ENCODE peak calls at places on chromosome 3, in five cellular contexts. One of them, this sample, is unnamed.

GRCh38 chr3:196193738-196194541 is 17.3 kb downstream of the ZDHHC19 start:
- ATAC-seq in HepG2: peak; percentile 4
- ATAC-seq in GM12878: no peak
- ATAC-seq in upper lobe of left lung: peak; percentile 57
- ATAC-seq in K562: peak; percentile 43
- ATAC-seq in this sample: peak; percentile 30

GRCh38 chr3:190229632-190230424 is 92.4 kb downstream of the CLDN1 start:
- ATAC-seq in HepG2: no peak
- ATAC-seq in GM12878: peak; percentile 78
- ATAC-seq in upper lobe of left lung: no peak
- ATAC-seq in K562: no peak
- ATAC-seq in this sample: no peak

GRCh38 chr3:35664460-35664919 is 25.2 kb downstream of the ARPP21 start:
- ATAC-seq in HepG2: no peak
- ATAC-seq in GM12878: peak; percentile 74
- ATAC-seq in upper lobe of left lung: no peak
- ATAC-seq in K562: no peak
- ATAC-seq in this sample: peak; percentile 46

GRCh38 chr3:171347017-171347979 is 112.9 kb downstream of the TNIK start:
- ATAC-seq in HepG2: no peak
- ATAC-seq in GM12878: peak; percentile 84
- ATAC-seq in upper lobe of left lung: peak; percentile 49
- ATAC-seq in K562: peak; percentile 80
- ATAC-seq in this sample: no peak

GRCh38 chr3:49133226-49133951 is 539 bp upstream of the LAMB2 start:
- ATAC-seq in HepG2: peak; percentile 60
- ATAC-seq in GM12878: no peak
- ATAC-seq in upper lobe of left lung: peak; percentile 92
- ATAC-seq in K562: peak; percentile 89
- ATAC-seq in this sample: peak; percentile 89

GRCh38 chr3:45407634-45408033 is 19.3 kb downstream of the LARS2 start:
- ATAC-seq in HepG2: no peak
- ATAC-seq in GM12878: no peak
- ATAC-seq in upper lobe of left lung: no peak
- ATAC-seq in K562: no peak
- ATAC-seq in this sample: no peak

GRCh38 chr3:188513662-188514328 is 359.8 kb downstream of the LPP start:
- ATAC-seq in HepG2: no peak
- ATAC-seq in GM12878: no peak
- ATAC-seq in upper lobe of left lung: no peak
- ATAC-seq in K562: no peak
- ATAC-seq in this sample: no peak

GRCh38 chr3:185555948-185556347 is 3.6 kb upstream of the LIPH start:
- ATAC-seq in HepG2: no peak
- ATAC-seq in GM12878: no peak
- ATAC-seq in upper lobe of left lung: no peak
- ATAC-seq in K562: no peak
- ATAC-seq in this sample: no peak

GRCh38 chr3:131004603-131005002 is 22.0 kb downstream of the ASTE1 start:
- ATAC-seq in HepG2: no peak
- ATAC-seq in GM12878: no peak
- ATAC-seq in upper lobe of left lung: no peak
- ATAC-seq in K562: no peak
- ATAC-seq in this sample: no peak

GRCh38 chr3:58352624-58353023 is 19.9 kb downstream of the PXK start:
- ATAC-seq in HepG2: no peak
- ATAC-seq in GM12878: no peak
- ATAC-seq in upper lobe of left lung: no peak
- ATAC-seq in K562: no peak
- ATAC-seq in this sample: no peak

GRCh38 chr3:141830508-141830907 is 45.9 kb upstream of the ATP1B3 start:
- ATAC-seq in HepG2: no peak
- ATAC-seq in GM12878: no peak
- ATAC-seq in upper lobe of left lung: no peak
- ATAC-seq in K562: peak; percentile 18
- ATAC-seq in this sample: no peak

GRCh38 chr3:138186216-138186615 is 885 bp upstream of the ARMC8 start:
- ATAC-seq in HepG2: peak; percentile 16
- ATAC-seq in GM12878: no peak
- ATAC-seq in upper lobe of left lung: no peak
- ATAC-seq in K562: peak; percentile 42
- ATAC-seq in this sample: no peak

GRCh38 chr3:142624725-142625440 is 28.7 kb downstream of the PLS1 start:
- ATAC-seq in HepG2: no peak
- ATAC-seq in GM12878: no peak
- ATAC-seq in upper lobe of left lung: no peak
- ATAC-seq in K562: no peak
- ATAC-seq in this sample: no peak

GRCh38 chr3:87247086-87247781 is 20.1 kb downstream of the CHMP2B start:
- ATAC-seq in HepG2: no peak
- ATAC-seq in GM12878: no peak
- ATAC-seq in upper lobe of left lung: no peak
- ATAC-seq in K562: no peak
- ATAC-seq in this sample: no peak

GRCh38 chr3:110932515-110933095 is 139.0 kb upstream of the NECTIN3 start:
- ATAC-seq in HepG2: no peak
- ATAC-seq in GM12878: no peak
- ATAC-seq in upper lobe of left lung: no peak
- ATAC-seq in K562: no peak
- ATAC-seq in this sample: no peak

GRCh38 chr3:106728315-106728821 is 648.9 kb upstream of the CCDC54 start:
- ATAC-seq in HepG2: no peak
- ATAC-seq in GM12878: no peak
- ATAC-seq in upper lobe of left lung: no peak
- ATAC-seq in K562: no peak
- ATAC-seq in this sample: peak; percentile 79

GRCh38 chr3:30393079-30393478 is 213.3 kb upstream of the TGFBR2 start:
- ATAC-seq in HepG2: no peak
- ATAC-seq in GM12878: no peak
- ATAC-seq in upper lobe of left lung: peak; percentile 65
- ATAC-seq in K562: no peak
- ATAC-seq in this sample: no peak

GRCh38 chr3:108100906-108101305 is 10.1 kb upstream of the CD47 start:
- ATAC-seq in HepG2: no peak
- ATAC-seq in GM12878: peak; percentile 89
- ATAC-seq in upper lobe of left lung: no peak
- ATAC-seq in K562: no peak
- ATAC-seq in this sample: no peak

GRCh38 chr3:139721370-139721769 is 43.6 kb upstream of the NMNAT3 start:
- ATAC-seq in HepG2: no peak
- ATAC-seq in GM12878: no peak
- ATAC-seq in upper lobe of left lung: no peak
- ATAC-seq in K562: no peak
- ATAC-seq in this sample: no peak

GRCh38 chr3:195788711-195789581 is 22.8 kb downstream of the MUC4 start:
- ATAC-seq in HepG2: peak; percentile 66
- ATAC-seq in GM12878: no peak
- ATAC-seq in upper lobe of left lung: peak; percentile 30
- ATAC-seq in K562: peak; percentile 47
- ATAC-seq in this sample: no peak

GRCh38 chr3:126025862-126026261 is 56.9 kb downstream of the ROPN1B start:
- ATAC-seq in HepG2: no peak
- ATAC-seq in GM12878: no peak
- ATAC-seq in upper lobe of left lung: no peak
- ATAC-seq in K562: no peak
- ATAC-seq in this sample: no peak

GRCh38 chr3:53068176-53068575 is 22.3 kb upstream of the SFMBT1 start:
- ATAC-seq in HepG2: no peak
- ATAC-seq in GM12878: no peak
- ATAC-seq in upper lobe of left lung: no peak
- ATAC-seq in K562: no peak
- ATAC-seq in this sample: no peak

GRCh38 chr3:37944243-37944955 is 46.2 kb upstream of the VILL start:
- ATAC-seq in HepG2: no peak
- ATAC-seq in GM12878: no peak
- ATAC-seq in upper lobe of left lung: peak; percentile 49
- ATAC-seq in K562: no peak
- ATAC-seq in this sample: peak; percentile 38

GRCh38 chr3:16849240-16849639 is 35.5 kb upstream of the PLCL2 start:
- ATAC-seq in HepG2: no peak
- ATAC-seq in GM12878: peak; percentile 94
- ATAC-seq in upper lobe of left lung: no peak
- ATAC-seq in K562: no peak
- ATAC-seq in this sample: peak; percentile 52

GRCh38 chr3:177491301-177492031 is 294.2 kb upstream of the TBL1XR1 start:
- ATAC-seq in HepG2: no peak
- ATAC-seq in GM12878: no peak
- ATAC-seq in upper lobe of left lung: no peak
- ATAC-seq in K562: no peak
- ATAC-seq in this sample: peak; percentile 60

GRCh38 chr3:23459915-23460546 is 256.9 kb downstream of the UBE2E2 start:
- ATAC-seq in HepG2: no peak
- ATAC-seq in GM12878: no peak
- ATAC-seq in upper lobe of left lung: no peak
- ATAC-seq in K562: no peak
- ATAC-seq in this sample: no peak

GRCh38 chr3:31472479-31473390 is 60.0 kb upstream of the STT3B start:
- ATAC-seq in HepG2: no peak
- ATAC-seq in GM12878: no peak
- ATAC-seq in upper lobe of left lung: no peak
- ATAC-seq in K562: peak; percentile 36
- ATAC-seq in this sample: no peak

GRCh38 chr3:178195824-178196223 is 340.4 kb upstream of the KCNMB2 start:
- ATAC-seq in HepG2: no peak
- ATAC-seq in GM12878: no peak
- ATAC-seq in upper lobe of left lung: no peak
- ATAC-seq in K562: peak; percentile 91
- ATAC-seq in this sample: peak; percentile 63

GRCh38 chr3:148235566-148235965 is 462.1 kb upstream of the AGTR1 start:
- ATAC-seq in HepG2: no peak
- ATAC-seq in GM12878: no peak
- ATAC-seq in upper lobe of left lung: no peak
- ATAC-seq in K562: no peak
- ATAC-seq in this sample: no peak

GRCh38 chr3:117059054-117059989 is 349.7 kb downstream of the TUSC7 start:
- ATAC-seq in HepG2: no peak
- ATAC-seq in GM12878: no peak
- ATAC-seq in upper lobe of left lung: no peak
- ATAC-seq in K562: no peak
- ATAC-seq in this sample: no peak

GRCh38 chr3:1726741-1727140 is 371.9 kb upstream of the CNTN4 start:
- ATAC-seq in HepG2: no peak
- ATAC-seq in GM12878: no peak
- ATAC-seq in upper lobe of left lung: no peak
- ATAC-seq in K562: no peak
- ATAC-seq in this sample: no peak

GRCh38 chr3:157175678-157176077 is 15.7 kb upstream of the CCNL1 start:
- ATAC-seq in HepG2: peak; percentile 60
- ATAC-seq in GM12878: peak; percentile 61
- ATAC-seq in upper lobe of left lung: no peak
- ATAC-seq in K562: peak; percentile 62
- ATAC-seq in this sample: no peak

GRCh38 chr3:129123314-129124060 is 1.9 kb upstream of the RAB43 start:
- ATAC-seq in HepG2: peak; percentile 33
- ATAC-seq in GM12878: no peak
- ATAC-seq in upper lobe of left lung: no peak
- ATAC-seq in K562: no peak
- ATAC-seq in this sample: no peak

GRCh38 chr3:187368251-187368733 is at the start of gene RTP4:
- ATAC-seq in HepG2: peak; percentile 81
- ATAC-seq in GM12878: peak; percentile 92
- ATAC-seq in upper lobe of left lung: peak; percentile 58
- ATAC-seq in K562: no peak
- ATAC-seq in this sample: peak; percentile 57

GRCh38 chr3:73399106-73399505 is 225.6 kb downstream of the PDZRN3 start:
- ATAC-seq in HepG2: no peak
- ATAC-seq in GM12878: no peak
- ATAC-seq in upper lobe of left lung: no peak
- ATAC-seq in K562: no peak
- ATAC-seq in this sample: peak; percentile 66

GRCh38 chr3:68057637-68058320 is 403.4 kb upstream of the SUCLG2 start:
- ATAC-seq in HepG2: no peak
- ATAC-seq in GM12878: no peak
- ATAC-seq in upper lobe of left lung: no peak
- ATAC-seq in K562: no peak
- ATAC-seq in this sample: no peak

GRCh38 chr3:159941043-159941994 is 47.3 kb upstream of the IL12A start:
- ATAC-seq in HepG2: no peak
- ATAC-seq in GM12878: peak; percentile 86
- ATAC-seq in upper lobe of left lung: no peak
- ATAC-seq in K562: no peak
- ATAC-seq in this sample: no peak

GRCh38 chr3:13851091-13851849 is 28.6 kb downstream of the WNT7A start:
- ATAC-seq in HepG2: no peak
- ATAC-seq in GM12878: no peak
- ATAC-seq in upper lobe of left lung: no peak
- ATAC-seq in K562: no peak
- ATAC-seq in this sample: no peak
- H3K27me3 ChIP-seq in HepG2: peaks cover 1% of the 10 kb centered on the region
- H3K27me3 ChIP-seq in GM12878: no peaks in the 10 kb centered on the region
- H3K27me3 ChIP-seq in upper lobe of left lung: no peaks in the 10 kb centered on the region
- H3K27me3 ChIP-seq in K562: peaks cover 71% of the 10 kb centered on the region
- H3K27me3 ChIP-seq in this sample: peaks cover 60% of the 10 kb centered on the region

GRCh38 chr3:29381595-29381994 is 100.7 kb downstream of the RBMS3 start:
- ATAC-seq in HepG2: no peak
- ATAC-seq in GM12878: no peak
- ATAC-seq in upper lobe of left lung: no peak
- ATAC-seq in K562: no peak
- ATAC-seq in this sample: peak; percentile 65
- TF ChIP-seq POLR2AphosphoS5 in HepG2: no peak
- TF ChIP-seq POLR2AphosphoS5 in GM12878: no peak
- TF ChIP-seq POLR2AphosphoS5 in upper lobe of left lung: no peak
- TF ChIP-seq POLR2AphosphoS5 in K562: no peak
- TF ChIP-seq POLR2AphosphoS5 in this sample: no peak

GRCh38 chr3:9467451-9467850 is 70.0 kb downstream of the SETD5 start:
- ATAC-seq in HepG2: peak; percentile 17
- ATAC-seq in GM12878: no peak
- ATAC-seq in upper lobe of left lung: no peak
- ATAC-seq in K562: peak; percentile 23
- ATAC-seq in this sample: no peak

GRCh38 chr3:9469953-9470352 is 72.5 kb downstream of the SETD5 start:
- ATAC-seq in HepG2: no peak
- ATAC-seq in GM12878: no peak
- ATAC-seq in upper lobe of left lung: no peak
- ATAC-seq in K562: peak; percentile 13
- ATAC-seq in this sample: no peak

GRCh38 chr3:9473496-9473895 is 76.1 kb downstream of the SETD5 start:
- ATAC-seq in HepG2: no peak
- ATAC-seq in GM12878: no peak
- ATAC-seq in upper lobe of left lung: no peak
- ATAC-seq in K562: no peak
- ATAC-seq in this sample: no peak

GRCh38 chr3:9468460-9468859 is 71.0 kb downstream of the SETD5 start:
- ATAC-seq in HepG2: no peak
- ATAC-seq in GM12878: no peak
- ATAC-seq in upper lobe of left lung: no peak
- ATAC-seq in K562: peak; percentile 44
- ATAC-seq in this sample: no peak
- TF ChIP-seq EP300 in HepG2: no peak
- TF ChIP-seq EP300 in GM12878: no peak
- TF ChIP-seq EP300 in upper lobe of left lung: no peak
- TF ChIP-seq EP300 in K562: no peak
- TF ChIP-seq EP300 in this sample: no peak

GRCh38 chr3:123318374-123318773 is 116.6 kb downstream of the SEC22A start:
- ATAC-seq in HepG2: no peak
- ATAC-seq in GM12878: no peak
- ATAC-seq in upper lobe of left lung: no peak
- ATAC-seq in K562: no peak
- ATAC-seq in this sample: no peak
- H3K27me3 ChIP-seq in HepG2: peaks cover 6% of the 10 kb centered on the region
- H3K27me3 ChIP-seq in GM12878: peaks cover 7% of the 10 kb centered on the region
- H3K27me3 ChIP-seq in upper lobe of left lung: no peaks in the 10 kb centered on the region
- H3K27me3 ChIP-seq in K562: peaks cover 70% of the 10 kb centered on the region
- H3K27me3 ChIP-seq in this sample: no peaks in the 10 kb centered on the region

GRCh38 chr3:175029828-175030227 is 170.7 kb downstream of the NAALADL2 start:
- ATAC-seq in HepG2: no peak
- ATAC-seq in GM12878: no peak
- ATAC-seq in upper lobe of left lung: no peak
- ATAC-seq in K562: no peak
- ATAC-seq in this sample: no peak
- TF ChIP-seq POLR2AphosphoS5 in HepG2: no peak
- TF ChIP-seq POLR2AphosphoS5 in GM12878: no peak
- TF ChIP-seq POLR2AphosphoS5 in upper lobe of left lung: no peak
- TF ChIP-seq POLR2AphosphoS5 in K562: no peak
- TF ChIP-seq POLR2AphosphoS5 in this sample: no peak

This sample was measured in gastroesophageal sphincter.